ENCODE peak calls at places on chromosomes 6 and 20, in seven cellular contexts. One of them, this sample, is unnamed. For H3K4me1 and H3K9me3, the result is how much of the 10 kb centered on the place peaks cover.

GRCh38 chr6:7991536-7991935 is 72.7 kb downstream of the BLOC1S5 start:
- DNase-seq in sigmoid colon: no peak
- DNase-seq in neuronal stem cell: no peak
- DNase-seq in CD8-positive, alpha-beta memory T cell: no peak
- DNase-seq in naive thymus-derived CD4-positive, alpha-beta T cell: no peak
- DNase-seq in MM.1S: peak
- DNase-seq in SJSA1: no peak
- DNase-seq in this sample: no peak

GRCh38 chr20:36210561-36210960 is 25.7 kb upstream of the AAR2 start:
- DNase-seq in neuronal stem cell: no peak
- DNase-seq in SJSA1: no peak
- DNase-seq in sigmoid colon: no peak
- DNase-seq in CD8-positive, alpha-beta memory T cell: no peak
- DNase-seq in naive thymus-derived CD4-positive, alpha-beta T cell: no peak
- DNase-seq in MM.1S: no peak
- DNase-seq in this sample: no peak

GRCh38 chr20:4282550-4282949 is 267.2 kb upstream of the RNF24 start:
- DNase-seq in sigmoid colon: no peak
- DNase-seq in CD8-positive, alpha-beta memory T cell: no peak
- DNase-seq in SJSA1: no peak
- DNase-seq in neuronal stem cell: no peak
- DNase-seq in MM.1S: no peak
- DNase-seq in naive thymus-derived CD4-positive, alpha-beta T cell: no peak
- DNase-seq in this sample: no peak

GRCh38 chr6:138659998-138660397 is 113.6 kb upstream of the CCDC28A start:
- DNase-seq in sigmoid colon: no peak
- DNase-seq in SJSA1: no peak
- DNase-seq in neuronal stem cell: no peak
- DNase-seq in MM.1S: no peak
- DNase-seq in naive thymus-derived CD4-positive, alpha-beta T cell: no peak
- DNase-seq in CD8-positive, alpha-beta memory T cell: no peak
- DNase-seq in this sample: no peak

GRCh38 chr20:17036546-17036945 is 190.3 kb upstream of the PCSK2 start:
- DNase-seq in SJSA1: no peak
- DNase-seq in MM.1S: no peak
- DNase-seq in CD8-positive, alpha-beta memory T cell: no peak
- DNase-seq in neuronal stem cell: no peak
- DNase-seq in naive thymus-derived CD4-positive, alpha-beta T cell: no peak
- DNase-seq in sigmoid colon: no peak
- DNase-seq in this sample: no peak

GRCh38 chr6:13914346-13914745 is 10.4 kb upstream of the RNF182 start:
- DNase-seq in naive thymus-derived CD4-positive, alpha-beta T cell: no peak
- DNase-seq in MM.1S: no peak
- DNase-seq in SJSA1: no peak
- DNase-seq in sigmoid colon: no peak
- DNase-seq in CD8-positive, alpha-beta memory T cell: no peak
- DNase-seq in neuronal stem cell: no peak
- DNase-seq in this sample: no peak

GRCh38 chr6:166584813-166585429 is 1.6 kb downstream of the RAMACL start:
- DNase-seq in CD8-positive, alpha-beta memory T cell: no peak
- DNase-seq in neuronal stem cell: no peak
- DNase-seq in SJSA1: no peak
- DNase-seq in naive thymus-derived CD4-positive, alpha-beta T cell: no peak
- DNase-seq in sigmoid colon: no peak
- DNase-seq in MM.1S: no peak
- DNase-seq in this sample: no peak

GRCh38 chr6:81834141-81834621 is 81.7 kb upstream of the TENT5A start:
- DNase-seq in neuronal stem cell: no peak
- DNase-seq in CD8-positive, alpha-beta memory T cell: no peak
- DNase-seq in naive thymus-derived CD4-positive, alpha-beta T cell: no peak
- DNase-seq in sigmoid colon: no peak
- DNase-seq in MM.1S: no peak
- DNase-seq in SJSA1: peak
- DNase-seq in this sample: peak

GRCh38 chr20:43963233-43963632 is 48.6 kb downstream of the TOX2 start:
- DNase-seq in SJSA1: no peak
- DNase-seq in naive thymus-derived CD4-positive, alpha-beta T cell: no peak
- DNase-seq in CD8-positive, alpha-beta memory T cell: no peak
- DNase-seq in sigmoid colon: no peak
- DNase-seq in neuronal stem cell: no peak
- DNase-seq in MM.1S: no peak
- DNase-seq in this sample: no peak

GRCh38 chr20:43961116-43961515 is 46.5 kb downstream of the TOX2 start:
- DNase-seq in neuronal stem cell: no peak
- DNase-seq in MM.1S: no peak
- DNase-seq in SJSA1: no peak
- DNase-seq in sigmoid colon: no peak
- DNase-seq in CD8-positive, alpha-beta memory T cell: no peak
- DNase-seq in naive thymus-derived CD4-positive, alpha-beta T cell: no peak
- DNase-seq in this sample: no peak

GRCh38 chr20:43961541-43962471 is 47.2 kb downstream of the TOX2 start:
- DNase-seq in SJSA1: no peak
- DNase-seq in sigmoid colon: no peak
- DNase-seq in naive thymus-derived CD4-positive, alpha-beta T cell: no peak
- DNase-seq in CD8-positive, alpha-beta memory T cell: no peak
- DNase-seq in neuronal stem cell: no peak
- DNase-seq in MM.1S: no peak
- DNase-seq in this sample: no peak

GRCh38 chr20:43963872-43964791 is 49.5 kb downstream of the TOX2 start:
- DNase-seq in naive thymus-derived CD4-positive, alpha-beta T cell: peak
- DNase-seq in SJSA1: no peak
- DNase-seq in CD8-positive, alpha-beta memory T cell: no peak
- DNase-seq in neuronal stem cell: no peak
- DNase-seq in sigmoid colon: peak
- DNase-seq in MM.1S: peak
- DNase-seq in this sample: peak

GRCh38 chr20:43962518-43962917 is 47.9 kb downstream of the TOX2 start:
- DNase-seq in CD8-positive, alpha-beta memory T cell: no peak
- DNase-seq in MM.1S: no peak
- DNase-seq in naive thymus-derived CD4-positive, alpha-beta T cell: no peak
- DNase-seq in sigmoid colon: no peak
- DNase-seq in neuronal stem cell: no peak
- DNase-seq in SJSA1: no peak
- DNase-seq in this sample: no peak
- H3K4me1 ChIP-seq in CD8-positive, alpha-beta memory T cell: half or more
- H3K4me1 ChIP-seq in MM.1S: under half
- H3K4me1 ChIP-seq in naive thymus-derived CD4-positive, alpha-beta T cell: half or more
- H3K4me1 ChIP-seq in sigmoid colon: under half
- H3K4me1 ChIP-seq in neuronal stem cell: under half
- H3K4me1 ChIP-seq in SJSA1: under half
- H3K4me1 ChIP-seq in this sample: under half

GRCh38 chr6:160004018-160004417 is 35.1 kb downstream of the IGF2R start:
- DNase-seq in sigmoid colon: no peak
- DNase-seq in neuronal stem cell: no peak
- DNase-seq in MM.1S: no peak
- DNase-seq in CD8-positive, alpha-beta memory T cell: no peak
- DNase-seq in naive thymus-derived CD4-positive, alpha-beta T cell: no peak
- DNase-seq in SJSA1: no peak
- DNase-seq in this sample: no peak
- H3K9me3 ChIP-seq in sigmoid colon: under half
- H3K9me3 ChIP-seq in neuronal stem cell: under half
- H3K9me3 ChIP-seq in MM.1S: under half
- H3K9me3 ChIP-seq in CD8-positive, alpha-beta memory T cell: under half
- H3K9me3 ChIP-seq in naive thymus-derived CD4-positive, alpha-beta T cell: under half
- H3K9me3 ChIP-seq in SJSA1: under half
- H3K9me3 ChIP-seq in this sample: under half

GRCh38 chr6:141851063-141851462 is 281.7 kb upstream of the GJE1 start:
- DNase-seq in naive thymus-derived CD4-positive, alpha-beta T cell: no peak
- DNase-seq in sigmoid colon: no peak
- DNase-seq in MM.1S: no peak
- DNase-seq in neuronal stem cell: no peak
- DNase-seq in CD8-positive, alpha-beta memory T cell: no peak
- DNase-seq in SJSA1: no peak
- DNase-seq in this sample: no peak

GRCh38 chr6:141846639-141847038 is 286.1 kb upstream of the GJE1 start:
- DNase-seq in naive thymus-derived CD4-positive, alpha-beta T cell: no peak
- DNase-seq in SJSA1: no peak
- DNase-seq in CD8-positive, alpha-beta memory T cell: no peak
- DNase-seq in MM.1S: no peak
- DNase-seq in neuronal stem cell: no peak
- DNase-seq in sigmoid colon: no peak
- DNase-seq in this sample: no peak

DNA sequence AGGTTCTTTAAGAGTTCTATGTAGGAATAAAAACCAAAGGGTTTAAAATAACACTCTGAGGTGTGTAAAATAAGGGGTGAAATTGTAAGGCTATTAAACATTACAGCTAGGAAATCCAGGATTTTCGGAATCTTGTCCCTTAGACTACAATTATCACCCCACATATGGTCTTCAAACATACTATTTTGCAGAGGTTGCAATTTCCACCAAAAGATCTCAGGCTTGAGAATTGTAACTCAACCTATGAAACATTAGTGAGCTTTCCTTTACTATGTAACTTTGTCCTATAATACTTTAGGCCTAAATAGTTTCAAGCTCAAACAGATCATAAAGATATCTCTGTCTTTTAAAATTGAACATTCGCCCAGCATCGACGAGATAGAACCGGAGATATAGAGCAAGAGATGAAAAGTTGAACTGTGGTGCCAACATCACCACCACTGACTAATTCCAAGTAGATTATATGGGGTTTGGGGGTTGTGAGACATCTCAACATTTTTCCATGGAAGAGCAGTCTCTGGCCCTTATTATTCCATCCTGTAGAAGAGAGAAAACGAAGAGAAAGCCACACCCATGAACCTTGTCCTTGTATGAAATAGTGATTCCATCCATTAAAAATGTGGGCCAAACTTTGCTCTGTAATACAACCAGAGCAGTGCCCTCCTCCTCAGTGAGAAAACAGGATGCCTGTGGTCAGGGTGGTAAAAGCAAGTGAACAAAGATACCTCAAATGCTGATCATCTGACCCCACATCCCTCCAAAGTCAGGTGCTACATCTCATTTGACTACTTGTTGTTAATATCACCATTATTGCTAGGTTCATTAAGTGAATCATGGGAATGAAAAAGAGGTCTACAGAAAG is 284.5 kb upstream of the GJE1 start:
- DNase-seq in naive thymus-derived CD4-positive, alpha-beta T cell: no peak
- DNase-seq in neuronal stem cell: no peak
- DNase-seq in MM.1S: peak
- DNase-seq in sigmoid colon: no peak
- DNase-seq in CD8-positive, alpha-beta memory T cell: peak
- DNase-seq in SJSA1: no peak
- DNase-seq in this sample: no peak
- H3K4me1 ChIP-seq in naive thymus-derived CD4-positive, alpha-beta T cell: under half
- H3K4me1 ChIP-seq in neuronal stem cell: under half
- H3K4me1 ChIP-seq in MM.1S: under half
- H3K4me1 ChIP-seq in sigmoid colon: under half
- H3K4me1 ChIP-seq in CD8-positive, alpha-beta memory T cell: under half
- H3K4me1 ChIP-seq in SJSA1: under half
- H3K4me1 ChIP-seq in this sample: under half

GRCh38 chr6:151698921-151699705 is 108.4 kb upstream of the ESR1 start:
- DNase-seq in naive thymus-derived CD4-positive, alpha-beta T cell: no peak
- DNase-seq in MM.1S: no peak
- DNase-seq in neuronal stem cell: no peak
- DNase-seq in CD8-positive, alpha-beta memory T cell: no peak
- DNase-seq in SJSA1: no peak
- DNase-seq in sigmoid colon: no peak
- DNase-seq in this sample: no peak
- H3K9me3 ChIP-seq in naive thymus-derived CD4-positive, alpha-beta T cell: under half
- H3K9me3 ChIP-seq in MM.1S: under half
- H3K9me3 ChIP-seq in neuronal stem cell: under half
- H3K9me3 ChIP-seq in CD8-positive, alpha-beta memory T cell: under half
- H3K9me3 ChIP-seq in SJSA1: under half
- H3K9me3 ChIP-seq in sigmoid colon: under half
- H3K9me3 ChIP-seq in this sample: under half

DNA sequence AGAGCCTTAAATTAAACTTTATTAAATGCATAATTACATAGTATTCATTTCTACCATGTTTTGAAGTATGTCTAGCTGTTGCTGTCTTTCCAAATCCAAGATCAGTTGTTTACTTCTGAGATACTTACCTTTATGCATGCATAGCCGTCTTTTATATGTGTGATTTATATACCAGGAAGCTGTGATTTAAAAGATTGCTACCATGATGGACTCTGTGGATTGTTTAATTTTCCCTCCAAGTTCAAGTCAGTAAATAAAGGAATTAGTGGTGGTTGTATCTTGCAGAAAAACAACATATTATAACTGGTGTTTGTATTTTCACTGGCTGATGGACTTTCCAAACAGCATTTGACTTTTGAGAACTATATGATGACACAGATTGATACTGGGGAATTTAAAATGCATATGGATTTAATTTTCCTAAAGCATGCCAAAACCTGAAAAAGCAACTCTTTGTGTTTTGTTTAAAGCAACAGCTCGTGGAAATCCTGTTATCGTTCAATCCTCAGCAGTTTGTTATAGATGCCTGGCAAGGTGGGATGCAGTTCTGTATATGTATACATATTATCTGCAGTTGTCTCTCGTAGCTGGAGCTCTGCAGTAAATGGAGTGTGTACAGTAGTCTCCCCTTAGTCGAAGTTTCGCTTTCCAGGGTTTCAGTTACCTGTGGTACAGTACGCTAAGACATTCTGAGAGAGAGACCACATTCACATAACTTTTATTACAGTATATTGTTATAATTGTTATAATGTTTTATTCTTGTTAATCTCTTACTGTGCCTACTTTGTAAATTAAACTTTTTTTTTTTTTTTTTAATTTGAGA is 77.1 kb downstream of the CBFA2T2 start:
- DNase-seq in CD8-positive, alpha-beta memory T cell: no peak
- DNase-seq in SJSA1: no peak
- DNase-seq in MM.1S: no peak
- DNase-seq in naive thymus-derived CD4-positive, alpha-beta T cell: no peak
- DNase-seq in sigmoid colon: no peak
- DNase-seq in neuronal stem cell: no peak
- DNase-seq in this sample: no peak
- H3K4me1 ChIP-seq in CD8-positive, alpha-beta memory T cell: under half
- H3K4me1 ChIP-seq in SJSA1: under half
- H3K4me1 ChIP-seq in MM.1S: under half
- H3K4me1 ChIP-seq in naive thymus-derived CD4-positive, alpha-beta T cell: under half
- H3K4me1 ChIP-seq in sigmoid colon: half or more
- H3K4me1 ChIP-seq in neuronal stem cell: under half
- H3K4me1 ChIP-seq in this sample: under half

GRCh38 chr20:29762620-29763019 is 1494.8 kb upstream of the DEFB115 start:
- DNase-seq in naive thymus-derived CD4-positive, alpha-beta T cell: no peak
- DNase-seq in MM.1S: no peak
- DNase-seq in CD8-positive, alpha-beta memory T cell: no peak
- DNase-seq in SJSA1: no peak
- DNase-seq in sigmoid colon: no peak
- DNase-seq in neuronal stem cell: no peak
- DNase-seq in this sample: no peak

GRCh38 chr20:29763821-29764511 is 1493.5 kb upstream of the DEFB115 start:
- DNase-seq in CD8-positive, alpha-beta memory T cell: no peak
- DNase-seq in SJSA1: no peak
- DNase-seq in sigmoid colon: no peak
- DNase-seq in naive thymus-derived CD4-positive, alpha-beta T cell: no peak
- DNase-seq in neuronal stem cell: no peak
- DNase-seq in MM.1S: no peak
- DNase-seq in this sample: no peak
- H3K9me3 ChIP-seq in CD8-positive, alpha-beta memory T cell: under half
- H3K9me3 ChIP-seq in SJSA1: under half
- H3K9me3 ChIP-seq in sigmoid colon: under half
- H3K9me3 ChIP-seq in naive thymus-derived CD4-positive, alpha-beta T cell: under half
- H3K9me3 ChIP-seq in neuronal stem cell: under half
- H3K9me3 ChIP-seq in MM.1S: under half
- H3K9me3 ChIP-seq in this sample: under half

This sample was measured in mucosa of descending colon.